ENCODE peak calls at places on chromosomes 1 and 21, in eight cellular contexts. C, P, W, O, D, S, Y and K are unnamed samples.

GRCh38 chr1:83883979-83884378 is 115.0 kb downstream of the TTLL7 start:
- DNase-seq in C (no peak), P (no peak), W (no peak), O (no peak), D (no peak), S (no peak), Y (no peak), K (no peak)

GRCh38 chr21:38807481-38807880 is 1.8 kb downstream of the ETS2 start:
- DNase-seq in C (no peak), P (no peak), W (no peak), O (no peak), D (no peak), S (no peak), Y (no peak), K (no peak)

GRCh38 chr1:234933475-234933874 is 195.2 kb downstream of the TOMM20 start:
- DNase-seq in C (peak; percentile 53), P (no peak), W (peak; percentile 36), O (peak; percentile 86), D (no peak), S (no peak), Y (peak; percentile 61), K (no peak)

GRCh38 chr21:29208666-29209059 is 78.2 kb downstream of the MAP3K7CL start:
- DNase-seq in C (no peak), P (no peak), W (no peak), O (no peak), D (no peak), S (no peak), Y (no peak), K (no peak)

GRCh38 chr1:11885922-11886321 is 27.2 kb upstream of the NPPB start:
- DNase-seq in C (peak; percentile 68), P (no peak), W (no peak), O (no peak), D (no peak), S (no peak), Y (no peak), K (no peak)

GRCh38 chr1:26790551-26790953 is 2.8 kb downstream of the PIGV start:
- DNase-seq in C (no peak), P (no peak), W (no peak), O (no peak), D (no peak), S (no peak), Y (no peak), K (no peak)

GRCh38 chr1:179824265-179824664 is 53.3 kb downstream of the TOR1AIP2 start:
- DNase-seq in C (no peak), P (no peak), W (no peak), O (peak; percentile 46), D (no peak), S (no peak), Y (no peak), K (no peak)

GRCh38 chr1:74592580-74593355 is 80.4 kb upstream of the LRRC53 start:
- DNase-seq in C (no peak), P (no peak), W (no peak), O (no peak), D (no peak), S (no peak), Y (no peak), K (no peak)

GRCh38 chr21:37984416-37984815 is 68.2 kb upstream of the KCNJ6 start:
- DNase-seq in C (no peak), P (no peak), W (no peak), O (no peak), D (no peak), S (no peak), Y (no peak), K (no peak)

GRCh38 chr1:9366943-9367780 is 74.5 kb downstream of the SPSB1 start:
- DNase-seq in C (no peak), P (no peak), W (no peak), O (no peak), D (no peak), S (no peak), Y (no peak), K (no peak)

GRCh38 chr1:53319296-53320101 is 8.4 kb downstream of the LRP8 start:
- DNase-seq in C (no peak), P (no peak), W (no peak), O (no peak), D (no peak), S (no peak), Y (no peak), K (no peak)

GRCh38 chr1:180841460-180841859 is 71.2 kb upstream of the KIAA1614 start:
- DNase-seq in C (no peak), P (no peak), W (no peak), O (no peak), D (no peak), S (no peak), Y (no peak), K (no peak)

GRCh38 chr1:17244826-17245740 is 3.8 kb upstream of the PADI3 start:
- DNase-seq in C (no peak), P (no peak), W (no peak), O (no peak), D (no peak), S (no peak), Y (no peak), K (no peak)

GRCh38 chr1:3664700-3665375 is 12.5 kb downstream of the TP73 start:
- DNase-seq in C (peak; percentile 7), P (no peak), W (no peak), O (no peak), D (no peak), S (no peak), Y (no peak), K (no peak)

GRCh38 chr1:211580303-211580687 is 1.3 kb upstream of the SLC30A1 start:
- DNase-seq in C (no peak), P (peak; percentile 21), W (no peak), O (no peak), D (no peak), S (no peak), Y (no peak), K (no peak)

GRCh38 chr21:36841866-36842265 is 124.6 kb downstream of the HLCS start:
- DNase-seq in C (no peak), P (no peak), W (no peak), O (no peak), D (no peak), S (no peak), Y (no peak), K (no peak)

GRCh38 chr1:66980745-66981367 is 56.1 kb downstream of the MIER1 start:
- DNase-seq in C (no peak), P (no peak), W (no peak), O (no peak), D (no peak), S (no peak), Y (no peak), K (no peak)

GRCh38 chr1:180672505-180672904 is 40.7 kb downstream of the XPR1 start:
- DNase-seq in C (no peak), P (no peak), W (no peak), O (no peak), D (no peak), S (no peak), Y (no peak), K (no peak)

GRCh38 chr1:15288173-15288926 is 41.3 kb downstream of the FHAD1 start:
- DNase-seq in C (no peak), P (no peak), W (no peak), O (no peak), D (no peak), S (no peak), Y (no peak), K (no peak)

GRCh38 chr1:103517380-103518047 is 8.0 kb upstream of the RNPC3 start:
- DNase-seq in C (no peak), P (no peak), W (no peak), O (no peak), D (no peak), S (no peak), Y (no peak), K (no peak)

GRCh38 chr1:21115098-21115760 is 61.5 kb downstream of the EIF4G3 start:
- DNase-seq in C (no peak), P (no peak), W (no peak), O (no peak), D (no peak), S (no peak), Y (no peak), K (peak; percentile 44)

GRCh38 chr1:143625886-143626285 is 345.9 kb downstream of the FAM72C start:
- DNase-seq in C (no peak), P (no peak), W (no peak), O (no peak), D (no peak), S (no peak), Y (no peak), K (no peak)

GRCh38 chr1:160018900-160019299 is 12.9 kb downstream of the PIGM start:
- DNase-seq in C (no peak), P (no peak), W (no peak), O (no peak), D (no peak), S (no peak), Y (no peak), K (no peak)

GRCh38 chr21:45078877-45079281 is 4.5 kb downstream of the ADARB1 start:
- DNase-seq in C (no peak), P (no peak), W (no peak), O (no peak), D (no peak), S (peak; percentile 62), Y (peak; percentile 29), K (no peak)

GRCh38 chr1:101148987-101149386 is 87.8 kb upstream of the S1PR1 start:
- DNase-seq in C (no peak), P (no peak), W (no peak), O (no peak), D (no peak), S (no peak), Y (no peak), K (no peak)

GRCh38 chr1:58356402-58356801 is 190.1 kb downstream of the OMA1 start:
- DNase-seq in C (no peak), P (no peak), W (no peak), O (no peak), D (no peak), S (no peak), Y (no peak), K (no peak)
- H3K4me1 ChIP-seq in C (peaks cover 7% of the 10 kb centered on the region), P (no peaks in the 10 kb centered on the region), W (peaks cover 9% of the 10 kb centered on the region), O (no peaks in the 10 kb centered on the region), D (no peaks in the 10 kb centered on the region), S (no peaks in the 10 kb centered on the region), Y (no peaks in the 10 kb centered on the region), K (no peaks in the 10 kb centered on the region)

DNA sequence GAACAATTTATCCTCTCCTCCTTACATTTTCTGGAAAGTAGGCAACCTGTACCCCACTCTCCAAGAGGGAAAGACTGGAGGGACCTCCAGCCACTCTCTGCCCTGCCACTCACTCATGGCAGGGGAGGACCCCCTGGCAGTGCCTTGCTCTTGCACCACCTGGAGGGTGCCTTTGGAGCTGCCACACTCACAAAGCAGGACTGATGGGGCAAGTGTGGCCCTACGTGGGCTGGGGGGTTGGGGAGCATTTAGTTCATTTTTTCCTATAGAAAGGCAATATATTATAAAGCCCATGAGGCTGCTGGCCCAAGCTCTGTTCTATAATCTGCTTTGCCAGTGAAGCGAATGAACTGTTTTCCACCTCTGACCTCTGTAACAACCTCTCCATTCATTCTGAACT is 50.3 kb downstream of the GPR161 start:
- DNase-seq in C (no peak), P (no peak), W (no peak), O (no peak), D (no peak), S (no peak), Y (no peak), K (no peak)
- TF ChIP-seq CTCF in C (no peak), P (no peak), W (no peak), O (no peak), D (no peak), S (no peak), Y (no peak), K (no peak)

GRCh38 chr1:151993734-151994496 is at the start of gene S100A10:
- DNase-seq in C (peak; percentile 85), P (peak; percentile 88), W (peak; percentile 79), O (peak; percentile 87), D (peak; percentile 51), S (peak; percentile 77), Y (peak; percentile 79), K (peak; percentile 90)
- H3K4me1 ChIP-seq in C (peaks cover 65% of the 10 kb centered on the region), P (peaks cover 18% of the 10 kb centered on the region), W (peaks cover 50% of the 10 kb centered on the region), O (peaks cover 61% of the 10 kb centered on the region), D (peaks cover 22% of the 10 kb centered on the region), S (peaks cover 47% of the 10 kb centered on the region), Y (peaks cover 61% of the 10 kb centered on the region), K (peaks cover 55% of the 10 kb centered on the region)

GRCh38 chr1:7174980-7175379 is 389.7 kb downstream of the CAMTA1 start:
- DNase-seq in C (no peak), P (no peak), W (no peak), O (no peak), D (no peak), S (no peak), Y (no peak), K (no peak)
- TF ChIP-seq CTCF in C (no peak), P (no peak), W (no peak), O (no peak), D (no peak), S (no peak), Y (no peak), K (no peak)